ENCODE peak calls at places on chromosome 11, in five cellular contexts. Z, G, B, E and H are unnamed samples.

GRCh38 chr11:63839508-63840355 is 822 bp downstream of the MARK2 start:
- DNase-seq in B (no peak), E (peak), G (peak), Z (peak), H (no peak)

GRCh38 chr11:126354631-126355323 is 709 bp upstream of the ST3GAL4 start:
- DNase-seq in E (peak), Z (peak), G (no peak), B (no peak), H (peak)

GRCh38 chr11:57290288-57290687 is 34.5 kb downstream of the TNKS1BP1 start:
- DNase-seq in E (no peak), B (peak), G (no peak), Z (no peak), H (no peak)

GRCh38 chr11:9861860-9862725 is 198.2 kb downstream of the SWAP70 start:
- DNase-seq in Z (no peak), E (no peak), G (peak), B (peak), H (peak)

GRCh38 chr11:68040121-68040956 is 1.5 kb downstream of the TCIRG1 start:
- DNase-seq in Z (peak), E (peak), B (peak), G (peak), H (peak)

GRCh38 chr11:67776834-67777530 is 102.6 kb upstream of the ALDH3B2 start:
- DNase-seq in G (no peak), Z (no peak), E (no peak), B (no peak), H (no peak)

GRCh38 chr11:29293825-29294224 is 723.0 kb downstream of the KCNA4 start:
- DNase-seq in G (no peak), Z (no peak), E (no peak), B (peak), H (no peak)

GRCh38 chr11:93000511-93001476 is 31.3 kb downstream of the MTNR1B start:
- DNase-seq in B (peak), Z (no peak), E (no peak), G (no peak), H (no peak)

GRCh38 chr11:130859896-130860295 is 56.4 kb downstream of the SNX19 start:
- DNase-seq in G (no peak), E (no peak), Z (no peak), B (no peak), H (no peak)

GRCh38 chr11:76680517-76681425 is 10.2 kb upstream of the LRRC32 start:
- DNase-seq in Z (no peak), B (peak), E (peak), G (peak), H (no peak)

GRCh38 chr11:110172666-110173065 is 79.5 kb downstream of the ZC3H12C start:
- DNase-seq in E (no peak), B (no peak), Z (no peak), G (no peak), H (no peak)

GRCh38 chr11:14413307-14414072 is 54.5 kb upstream of the RRAS2 start:
- DNase-seq in B (peak), G (no peak), E (peak), Z (no peak), H (no peak)

GRCh38 chr11:81237139-81237538 is 1496.5 kb downstream of the FAM181B start:
- DNase-seq in G (no peak), B (peak), E (no peak), Z (no peak), H (no peak)

DNA sequence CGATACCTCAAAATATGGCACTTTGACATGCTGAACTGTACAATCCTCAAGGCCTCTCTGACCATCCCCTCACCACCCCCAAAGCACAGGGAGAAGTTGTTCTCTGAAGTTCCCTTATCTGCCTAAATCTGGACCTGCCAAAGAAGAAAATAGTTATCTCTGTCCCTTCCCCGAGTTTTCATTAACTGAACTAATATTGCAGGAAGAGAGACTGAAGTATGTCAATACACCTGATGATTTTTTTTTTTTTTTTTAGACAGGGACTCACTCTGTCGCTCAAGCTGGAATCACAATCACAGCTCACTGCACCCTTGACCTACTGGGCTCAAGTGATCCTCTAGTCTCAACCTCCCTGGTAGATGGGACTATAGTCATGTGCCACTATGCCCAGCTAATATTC is 75.0 kb downstream of the SIK3 start:
- DNase-seq in E (no peak), Z (no peak), G (no peak), B (no peak), H (no peak)
- H3K4me3 ChIP-seq in E (no peak), Z (no peak), G (no peak), B (no peak), H (no peak)

GRCh38 chr11:2857276-2857675 is 28.3 kb downstream of the CDKN1C start:
- DNase-seq in E (no peak), G (no peak), Z (no peak), B (no peak), H (no peak)
- H3K4me3 ChIP-seq in E (no peak), G (no peak), Z (no peak), B (no peak), H (no peak)

GRCh38 chr11:47980093-47980906 is at the start of gene PTPRJ:
- DNase-seq in G (peak), B (peak), Z (peak), E (peak), H (no peak)
- H3K4me3 ChIP-seq in G (peak), B (peak), Z (peak), E (peak), H (peak)

GRCh38 chr11:636511-637332 is at the start of gene DRD4:
- DNase-seq in Z (no peak), B (no peak), G (no peak), E (no peak), H (no peak)

GRCh38 chr11:635945-636510 is 1.0 kb upstream of the DRD4 start:
- DNase-seq in E (no peak), Z (no peak), B (no peak), G (no peak), H (no peak)

GRCh38 chr11:638616-639323 is 1.7 kb downstream of the DRD4 start:
- DNase-seq in E (no peak), Z (no peak), G (no peak), B (peak), H (no peak)

GRCh38 chr11:637593-638507 is 781 bp downstream of the DRD4 start:
- DNase-seq in B (no peak), E (no peak), Z (no peak), G (no peak), H (no peak)

GRCh38 chr11:637333-637592 is 194 bp downstream of the DRD4 start:
- DNase-seq in Z (no peak), B (no peak), E (no peak), G (no peak), H (peak)
- H3K4me3 ChIP-seq in Z (no peak), B (no peak), E (peak), G (no peak), H (no peak)

GRCh38 chr11:128585498-128586238 is 1.7 kb downstream of the ETS1 start:
- DNase-seq in Z (no peak), G (no peak), E (no peak), B (no peak), H (no peak)
- H3K4me3 ChIP-seq in Z (peak), G (no peak), E (no peak), B (no peak), H (no peak)

DNA sequence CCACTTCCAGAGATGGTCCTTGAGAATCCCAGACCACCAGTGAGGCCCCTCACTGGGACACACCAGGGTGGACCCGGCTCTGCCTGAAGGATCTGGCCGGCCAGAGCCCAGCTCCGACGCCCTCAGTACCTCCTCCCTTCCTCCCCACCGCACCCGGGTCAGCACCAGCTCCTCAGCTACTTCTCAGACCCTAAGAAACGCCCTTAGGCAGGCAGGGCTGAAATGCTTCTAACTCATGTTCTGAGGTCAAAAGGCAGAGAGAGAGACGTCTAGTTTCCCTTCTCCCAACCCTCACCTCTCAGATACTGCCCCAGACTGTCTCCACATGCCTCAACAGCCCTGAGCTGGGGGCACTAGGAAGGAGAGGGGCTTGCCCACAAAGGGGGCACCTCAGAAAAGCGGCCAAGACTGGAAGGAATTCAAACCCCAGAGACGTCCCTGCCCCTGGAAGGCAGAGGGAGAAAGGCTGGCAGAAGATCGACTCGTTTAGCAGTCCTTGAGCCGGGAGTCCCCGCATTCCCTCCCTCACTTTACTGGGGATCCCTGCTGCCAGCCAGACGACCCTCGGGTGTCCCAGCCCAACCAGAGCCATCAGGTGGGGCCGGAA is 539 bp downstream of the USH1C start:
- DNase-seq in B (no peak), G (no peak), E (no peak), Z (no peak), H (peak)
- H3K4me3 ChIP-seq in B (no peak), G (no peak), E (no peak), Z (no peak), H (peak)

GRCh38 chr11:12684821-12685220 is 10.6 kb downstream of the TEAD1 start:
- DNase-seq in E (no peak), G (no peak), B (no peak), Z (no peak), H (no peak)
- H3K4me3 ChIP-seq in E (no peak), G (no peak), B (no peak), Z (no peak), H (no peak)

GRCh38 chr11:37978647-37979046 is 1380.6 kb upstream of the RAG2 start:
- DNase-seq in G (no peak), B (peak), Z (no peak), E (no peak), H (no peak)
- H3K4me3 ChIP-seq in G (no peak), B (no peak), Z (no peak), E (no peak), H (no peak)

DNA sequence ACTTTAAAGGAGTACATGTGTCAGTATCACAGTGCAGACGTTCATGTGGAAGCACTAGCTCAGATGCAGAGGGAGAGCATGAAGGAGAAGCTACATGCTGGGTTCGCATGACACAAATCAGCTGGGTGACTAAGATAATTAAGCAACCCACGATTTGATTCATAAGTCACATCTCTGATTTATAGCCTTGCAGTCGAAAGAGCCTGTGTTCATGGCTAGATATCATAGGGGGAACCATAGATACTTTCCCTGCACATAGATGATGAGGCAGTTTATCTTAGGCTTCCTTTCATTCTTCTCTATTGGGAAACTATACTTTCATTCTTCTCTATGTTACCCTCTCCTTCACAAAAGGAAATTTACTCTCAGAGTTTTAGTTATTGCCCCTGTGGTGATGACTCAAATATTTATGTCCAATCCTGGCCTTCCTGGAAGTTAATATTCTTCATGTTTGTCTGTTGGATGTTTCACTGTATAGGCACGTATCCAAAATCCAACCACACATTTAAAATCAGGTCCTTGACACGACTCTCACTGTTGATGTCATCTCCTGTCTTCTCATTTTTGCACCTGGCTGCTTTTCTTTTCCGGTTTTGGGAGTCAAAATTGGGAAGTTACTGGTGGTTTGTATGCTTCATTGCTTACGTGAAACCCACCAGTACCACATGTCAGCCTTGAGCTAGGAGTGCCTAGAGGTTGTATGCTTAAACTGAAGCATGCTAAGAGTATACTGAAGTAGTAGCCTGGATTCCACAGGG is 56.3 kb upstream of the SLC5A12 start:
- DNase-seq in E (no peak), Z (no peak), G (no peak), B (peak), H (no peak)
- H3K4me3 ChIP-seq in E (no peak), Z (no peak), G (no peak), B (no peak), H (no peak)

DNA sequence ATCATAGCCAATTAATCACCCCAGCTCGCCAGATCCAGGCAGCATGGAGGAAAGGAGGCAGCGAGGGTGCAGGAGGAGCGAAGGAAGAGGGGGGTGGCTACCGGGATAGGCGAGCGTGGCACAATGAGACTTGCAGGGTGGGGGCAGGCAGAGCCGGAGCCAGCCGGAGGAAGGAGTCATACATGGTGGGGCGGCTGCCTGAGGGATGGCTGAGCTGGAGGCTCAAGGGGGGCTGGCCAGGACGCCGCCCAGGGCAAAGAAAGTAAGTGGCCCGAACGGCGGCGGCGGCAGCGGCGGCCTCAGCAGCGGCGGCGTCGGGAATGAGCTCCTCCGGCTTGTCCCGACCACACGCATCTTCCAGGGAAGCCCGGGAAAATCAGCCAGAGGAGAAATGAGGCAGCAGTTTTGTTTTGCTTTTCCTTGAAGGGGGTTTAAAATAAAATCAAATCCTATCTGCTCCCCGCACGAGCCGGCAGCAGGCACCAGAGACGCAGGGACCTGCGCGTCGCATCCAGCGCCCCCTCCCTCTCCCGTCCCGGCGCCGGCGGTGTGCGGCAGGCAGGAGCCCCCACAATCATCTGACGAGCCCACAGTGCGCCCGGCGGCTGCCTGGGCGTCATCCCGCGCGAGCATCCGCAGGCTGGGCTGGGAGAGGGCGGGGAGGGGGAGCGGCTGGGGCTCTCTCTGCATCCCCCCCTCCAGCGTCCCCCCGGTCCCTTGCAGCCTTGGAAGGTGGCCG is 263.6 kb downstream of the CTTN start:
- DNase-seq in Z (no peak), G (no peak), E (no peak), B (peak), H (no peak)
- H3K4me3 ChIP-seq in Z (peak), G (no peak), E (peak), B (peak), H (peak)